ENCODE peak calls at places on chromosomes 11 and 22, in seven cellular contexts. I is Panc1; S is A172; K is GM23248; M is upper lobe of left lung; V is stimulated activated CD8-positive, alpha-beta memory T cell treated with anti-CD3 and anti-CD28 coated beads, Interleukin-7, amount 100 ng/mL, for 1 hour; P is adipocyte. W is an unnamed sample.

GRCh38 chr11:47478651-47479329 is 29.9 kb upstream of the RAPSN start:
- DNase-seq in P (no peak), I (no peak), K (no peak), V (no peak), S (no peak), M (no peak), W (no peak)

GRCh38 chr11:71472357-71472885 is 19.4 kb downstream of the NADSYN1 start:
- DNase-seq in K (no peak), P (no peak), M (no peak), I (no peak), S (no peak), V (no peak), W (no peak)

GRCh38 chr22:37212174-37212906 is at the start of gene SSTR3:
- DNase-seq in K (peak), S (no peak), V (no peak), P (peak), M (peak), I (no peak), W (no peak)

GRCh38 chr11:104609297-104609696 is 289.0 kb downstream of the CASP12 start:
- DNase-seq in V (peak), I (no peak), M (no peak), P (peak), K (peak), S (peak), W (peak)

GRCh38 chr11:117884994-117885393 is 8.5 kb upstream of the FXYD6 start:
- DNase-seq in V (no peak), S (no peak), K (peak), I (no peak), P (no peak), M (no peak), W (no peak)

GRCh38 chr11:74321487-74322188 is 10.2 kb upstream of the P4HA3 start:
- DNase-seq in M (no peak), P (peak), V (no peak), I (no peak), S (no peak), K (peak), W (no peak)

GRCh38 chr11:59102259-59102765 is 4.7 kb upstream of the FAM111B start:
- DNase-seq in V (no peak), S (no peak), I (peak), M (peak), P (peak), K (peak), W (no peak)

GRCh38 chr11:44407211-44407996 is 97.5 kb upstream of the ALX4 start:
- DNase-seq in K (no peak), M (peak), S (no peak), P (no peak), I (no peak), V (no peak), W (no peak)

GRCh38 chr11:112623057-112623456 is 338.2 kb upstream of the NCAM1 start:
- DNase-seq in P (no peak), K (no peak), M (no peak), S (no peak), V (no peak), I (no peak), W (no peak)

GRCh38 chr11:117117681-117118080 is 19.5 kb upstream of the SIK3 start:
- DNase-seq in K (no peak), I (no peak), P (no peak), M (no peak), S (no peak), V (no peak), W (no peak)

W was measured in H54.